ENCODE peak calls at places on chromosomes 16 and 17, in five cellular contexts. T is activated CD4-positive, alpha-beta memory T cell treated with anti-CD3 and anti-CD28 coated beads, Interleukin-2, amount 10 ng/mL, durations not matched to agents 7 days and 5 days; H is activated T-cell treated with anti-CD3 and anti-CD28 coated beads for 1 hour; Y is CD8-positive, alpha-beta memory T cell; B is posterior vena cava. Q is an unnamed sample.
A peak's percentile ranks its signal among the peaks of the same experiment; 100 is the strongest.

GRCh38 chr17:35918665-35919064 is 11.9 kb downstream of the RDM1 start:
- DNase-seq in T (no peak), H (no peak), B (no peak), Y (no peak), Q (no peak)

GRCh38 chr17:57422574-57423164 is 166.3 kb downstream of the MSI2 start:
- DNase-seq in B (no peak), H (no peak), T (no peak), Y (no peak), Q (no peak)

GRCh38 chr16:87686697-87687570 is 78.9 kb downstream of the KLHDC4 start:
- DNase-seq in T (no peak), B (no peak), H (no peak), Y (no peak), Q (no peak)

GRCh38 chr16:27097671-27098275 is 31.0 kb downstream of the C16orf82 start:
- DNase-seq in T (no peak), B (peak; percentile 89), H (no peak), Y (no peak), Q (no peak)

GRCh38 chr17:6387858-6388257 is 47.1 kb downstream of the AIPL1 start:
- DNase-seq in T (no peak), B (no peak), H (no peak), Y (no peak), Q (no peak)

GRCh38 chr17:64259436-64259835 is 3.6 kb downstream of the TEX2 start:
- DNase-seq in H (no peak), Y (no peak), B (no peak), T (no peak), Q (no peak)

GRCh38 chr17:44878627-44879221 is 20.5 kb downstream of the EFTUD2 start:
- DNase-seq in Y (no peak), T (no peak), B (no peak), H (peak; percentile 11), Q (no peak)

GRCh38 chr17:46979023-46979870 is at the start of gene RPRML:
- DNase-seq in Y (no peak), H (peak; percentile 7), B (peak; percentile 73), T (peak; percentile 30), Q (peak; percentile 4)

GRCh38 chr16:19393226-19394074 is 24.2 kb upstream of the TMC5 start:
- DNase-seq in T (no peak), Y (no peak), H (no peak), B (no peak), Q (no peak)

GRCh38 chr16:89035013-89035697 is 58.1 kb upstream of the CBFA2T3 start:
- DNase-seq in B (no peak), Y (peak; percentile 17), H (no peak), T (no peak), Q (no peak)

GRCh38 chr16:27446721-27447120 is 44.7 kb downstream of the IL21R start:
- DNase-seq in H (peak; percentile 72), T (peak; percentile 84), Y (peak; percentile 95), B (peak; percentile 70), Q (peak; percentile 75)

GRCh38 chr16:28087675-28088285 is 24.3 kb upstream of the GSG1L start:
- DNase-seq in T (no peak), H (no peak), B (no peak), Y (no peak), Q (no peak)

GRCh38 chr16:11094838-11095565 is 150.6 kb downstream of the CLEC16A start:
- DNase-seq in H (no peak), B (no peak), Y (no peak), T (no peak), Q (no peak)

GRCh38 chr16:4379001-4379688 is 7.5 kb downstream of the VASN start:
- DNase-seq in B (no peak), Y (no peak), H (no peak), T (no peak), Q (no peak)

GRCh38 chr16:48386559-48387312 is 1.5 kb upstream of the SIAH1 start:
- DNase-seq in T (no peak), H (no peak), Y (no peak), B (no peak), Q (no peak)

GRCh38 chr16:87702325-87702811 is 63.4 kb downstream of the KLHDC4 start:
- DNase-seq in B (no peak), H (peak; percentile 24), T (peak; percentile 62), Y (no peak), Q (peak; percentile 8)

GRCh38 chr16:28473714-28474265 is 1.7 kb upstream of the NPIPB7 start:
- DNase-seq in T (no peak), H (no peak), B (peak; percentile 8), Y (no peak), Q (no peak)

GRCh38 chr17:49783051-49783715 is 5.3 kb upstream of the KAT7 start:
- DNase-seq in B (no peak), T (no peak), Y (no peak), H (no peak), Q (no peak)

GRCh38 chr16:50702725-50703124 is 9.3 kb downstream of the NOD2 start:
- DNase-seq in H (no peak), T (no peak), B (no peak), Y (no peak), Q (no peak)

GRCh38 chr16:47304563-47304962 is 156.3 kb downstream of the ITFG1 start:
- DNase-seq in T (no peak), Y (no peak), H (no peak), B (no peak), Q (no peak)

GRCh38 chr16:19168173-19169080 is at the start of gene SYT17:
- DNase-seq in Y (no peak), T (no peak), B (no peak), H (no peak), Q (no peak)

GRCh38 chr17:45702666-45703266 is 81.4 kb upstream of the CRHR1 start:
- DNase-seq in T (no peak), B (peak; percentile 4), H (no peak), Y (no peak), Q (no peak)

GRCh38 chr17:39745335-39746144 is 7.8 kb downstream of the GRB7 start:
- DNase-seq in Y (no peak), H (no peak), T (no peak), B (peak; percentile 67), Q (no peak)

GRCh38 chr16:1002399-1003161 is 21.0 kb downstream of the SOX8 start:
- DNase-seq in T (peak; percentile 68), B (no peak), H (peak; percentile 58), Y (peak; percentile 81), Q (peak; percentile 43)

GRCh38 chr17:79837888-79838540 is 1.2 kb downstream of the CBX4 start:
- DNase-seq in T (peak; percentile 53), B (no peak), Y (peak; percentile 65), H (no peak), Q (peak; percentile 20)

GRCh38 chr17:49739662-49740271 is 24.2 kb downstream of the FAM117A start:
- DNase-seq in B (peak; percentile 92), Y (peak; percentile 99), T (peak; percentile 95), H (peak; percentile 94), Q (peak; percentile 96)

GRCh38 chr16:74321356-74321755 is 24.7 kb downstream of the PSMD7 start:
- DNase-seq in T (no peak), B (no peak), Y (no peak), H (no peak), Q (no peak)

GRCh38 chr17:81193470-81194224 is 27.6 kb upstream of the AATK start:
- DNase-seq in H (no peak), Y (no peak), B (no peak), T (no peak), Q (no peak)

GRCh38 chr16:5852151-5852550 is 754.6 kb upstream of the EEF2KMT start:
- DNase-seq in T (no peak), Y (no peak), H (no peak), B (no peak), Q (no peak)

GRCh38 chr16:15765880-15766279 is 90.9 kb downstream of the MYH11 start:
- DNase-seq in T (peak; percentile 34), Y (no peak), B (no peak), H (no peak), Q (no peak)

Q was measured in T-helper 9 cell.